ENCODE peak calls at places on chromosomes 1 and 21, in ten cellular contexts. U is MCF 10A, O is foreskin fibroblast, Y is left lung, W is fibroblast of lung, V is adrenal gland, K is right lobe of liver, I is fibroblast of mammary gland, E is GM06990, C is IMR-90. T is an unnamed sample.

GRCh38 chr1:3942416-3943122 is 42.5 kb upstream of the C1orf174 start:
- DNase-seq in O (no peak), U (no peak), K (no peak), W (no peak), C (no peak), E (no peak), Y (no peak), V (no peak), I (no peak), T (no peak)

GRCh38 chr1:61013189-61013952 is 69.0 kb upstream of the NFIA start:
- DNase-seq in W (no peak), Y (no peak), E (no peak), O (no peak), I (no peak), C (no peak), U (no peak), V (no peak), K (no peak), T (no peak)

GRCh38 chr1:16013220-16013907 is 4.5 kb downstream of the HSPB7 start:
- DNase-seq in U (peak; percentile 64), V (peak; percentile 88), I (peak; percentile 49), C (peak; percentile 70), Y (no peak), K (peak; percentile 55), W (peak; percentile 86), O (peak; percentile 66), E (peak; percentile 45), T (peak; percentile 81)

GRCh38 chr1:7526867-7527732 is 244.0 kb upstream of the VAMP3 start:
- DNase-seq in Y (no peak), K (no peak), O (no peak), C (peak; percentile 84), W (peak; percentile 72), I (peak; percentile 25), U (no peak), V (no peak), E (no peak), T (no peak)

GRCh38 chr1:22387888-22388564 is 63.6 kb upstream of the ZBTB40 start:
- DNase-seq in V (no peak), I (peak; percentile 45), E (no peak), O (peak; percentile 29), U (no peak), Y (no peak), K (no peak), C (no peak), W (peak; percentile 10), T (no peak)

GRCh38 chr1:169148472-169149252 is 42.2 kb downstream of the ATP1B1 start:
- DNase-seq in V (peak; percentile 16), Y (no peak), O (no peak), K (no peak), U (no peak), C (no peak), W (no peak), I (no peak), E (no peak), T (no peak)

GRCh38 chr1:156912861-156913808 is 7.3 kb upstream of the LRRC71 start:
- DNase-seq in O (peak; percentile 50), W (no peak), K (peak; percentile 65), I (peak; percentile 49), Y (peak; percentile 85), V (no peak), C (no peak), E (no peak), U (no peak), T (no peak)

GRCh38 chr1:109214695-109215623 is 1.2 kb downstream of the SARS1 start:
- DNase-seq in W (peak; percentile 89), U (peak; percentile 87), E (no peak), Y (no peak), K (peak; percentile 37), I (peak; percentile 85), O (peak; percentile 95), V (peak; percentile 75), C (peak; percentile 95), T (peak; percentile 77)

GRCh38 chr1:231390071-231390470 is 32.0 kb downstream of the EGLN1 start:
- DNase-seq in Y (no peak), W (peak; percentile 88), O (peak; percentile 57), U (peak; percentile 57), C (peak; percentile 73), V (no peak), E (no peak), K (no peak), I (peak; percentile 70), T (peak; percentile 39)

GRCh38 chr1:4323309-4323708 is 331.1 kb upstream of the AJAP1 start:
- DNase-seq in V (no peak), W (no peak), Y (no peak), C (no peak), E (no peak), U (no peak), I (no peak), O (no peak), K (no peak), T (no peak)

GRCh38 chr1:37776946-37777516 is 12.1 kb upstream of the EPHA10 start:
- DNase-seq in E (no peak), C (no peak), O (no peak), W (no peak), K (no peak), U (no peak), Y (no peak), V (no peak), I (no peak), T (peak; percentile 56)

GRCh38 chr1:211543003-211543402 is 36.0 kb downstream of the SLC30A1 start:
- DNase-seq in V (no peak), I (no peak), C (no peak), K (no peak), U (no peak), W (no peak), Y (no peak), E (no peak), O (no peak), T (no peak)

GRCh38 chr1:48743480-48743879 is 33.2 kb downstream of the BEND5 start:
- DNase-seq in W (no peak), K (no peak), C (no peak), E (no peak), V (no peak), I (no peak), U (no peak), Y (no peak), O (no peak), T (no peak)

GRCh38 chr1:58785424-58786058 is 1.7 kb upstream of the JUN start:
- DNase-seq in Y (peak; percentile 75), I (peak; percentile 38), U (peak; percentile 82), E (no peak), C (peak; percentile 39), W (peak; percentile 66), O (peak; percentile 63), V (peak; percentile 62), K (peak; percentile 66), T (peak; percentile 39)
- TF ChIP-seq CTCF in Y (peak; percentile 5), I (no peak), U (no peak), E (no peak), C (no peak), W (no peak), O (no peak), V (no peak), K (no peak), T (no peak)

DNA sequence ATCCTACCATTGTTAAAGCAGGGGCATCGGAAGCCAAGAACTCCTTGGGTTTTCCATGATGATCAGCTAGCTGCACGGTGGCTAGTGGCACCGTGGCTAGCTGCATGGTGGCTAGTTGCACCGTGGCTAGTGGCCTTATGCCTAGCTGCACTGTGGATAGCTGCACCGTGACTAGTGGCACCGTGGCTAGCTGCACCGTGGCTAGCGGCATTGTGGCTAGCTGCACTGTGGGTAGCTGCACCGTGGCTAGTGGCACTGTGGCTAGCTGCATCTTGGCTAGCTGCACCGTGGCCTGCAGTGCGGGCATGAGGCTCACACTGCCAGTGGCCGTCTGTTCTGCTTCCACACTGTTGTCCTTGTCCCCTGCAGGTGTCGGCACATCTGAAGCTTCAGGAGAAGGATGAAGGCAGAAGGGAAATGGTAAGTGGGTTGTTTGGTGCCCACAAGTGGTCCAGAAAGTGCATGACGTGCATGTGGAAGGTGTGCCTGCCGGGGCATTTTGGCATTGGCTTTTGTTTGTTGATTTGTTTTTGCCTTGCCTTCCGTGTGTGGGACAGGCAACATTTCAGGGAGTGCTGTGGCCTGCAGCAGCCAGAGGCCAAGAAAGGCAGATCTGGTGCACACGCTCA is 38.6 kb downstream of the TFF3 start:
- DNase-seq in V (no peak), O (no peak), Y (peak; percentile 49), I (no peak), U (no peak), K (peak; percentile 13), W (no peak), E (no peak), C (no peak), T (no peak)
- TF ChIP-seq CTCF in V (no peak), O (no peak), Y (no peak), I (no peak), U (no peak), K (no peak), W (no peak), E (no peak), C (no peak), T (no peak)

GRCh38 chr21:33893917-33894316 is 21.7 kb downstream of the ATP5PO start:
- DNase-seq in K (no peak), C (no peak), W (no peak), O (no peak), Y (no peak), E (no peak), I (no peak), U (no peak), V (no peak), T (no peak)

GRCh38 chr21:33896691-33897090 is 18.9 kb downstream of the ATP5PO start:
- DNase-seq in O (no peak), V (no peak), E (no peak), U (peak; percentile 49), I (no peak), Y (no peak), C (no peak), K (no peak), W (no peak), T (no peak)

GRCh38 chr21:33895356-33895755 is 20.2 kb downstream of the ATP5PO start:
- DNase-seq in W (no peak), K (no peak), O (no peak), V (no peak), U (no peak), Y (no peak), I (no peak), E (no peak), C (no peak), T (no peak)

GRCh38 chr21:33892853-33893252 is 22.8 kb downstream of the ATP5PO start:
- DNase-seq in V (no peak), Y (no peak), U (no peak), I (no peak), E (no peak), K (no peak), C (no peak), O (no peak), W (no peak), T (no peak)

GRCh38 chr21:33894736-33895288 is 20.8 kb downstream of the ATP5PO start:
- DNase-seq in C (peak; percentile 89), W (peak; percentile 89), V (peak; percentile 86), K (peak; percentile 77), O (peak; percentile 93), U (peak; percentile 68), Y (peak; percentile 84), E (peak; percentile 34), I (peak; percentile 87), T (peak; percentile 88)
- TF ChIP-seq CTCF in C (peak; percentile 87), W (peak; percentile 89), V (peak; percentile 59), K (peak; percentile 57), O (peak; percentile 95), U (peak; percentile 36), Y (peak; percentile 44), E (peak; percentile 56), I (peak; percentile 89), T (peak; percentile 79)

GRCh38 chr1:145858238-145858936 is 494 bp downstream of the PIAS3 start:
- DNase-seq in Y (peak; percentile 88), V (peak; percentile 58), O (peak; percentile 68), W (peak; percentile 42), I (no peak), E (no peak), C (peak; percentile 19), K (peak; percentile 68), U (peak; percentile 43), T (peak; percentile 62)
- TF ChIP-seq CTCF in Y (no peak), V (no peak), O (no peak), W (no peak), I (no peak), E (no peak), C (no peak), K (no peak), U (no peak), T (no peak)